ENCODE peak calls at places on chromosomes 3 and 15, in five cellular contexts. F, Z, L, W and U are unnamed samples.

GRCh38 chr3:183502782-183503181 is 52.7 kb downstream of the KLHL6 start:
- DNase-seq in Z (no peak), W (peak), F (peak), L (peak), U (no peak)

GRCh38 chr15:64695571-64695992 is 79.8 kb downstream of the RBPMS2 start:
- DNase-seq in L (no peak), Z (no peak), W (no peak), F (no peak), U (no peak)

GRCh38 chr3:126556637-126557414 is 1.9 kb downstream of the C3orf22 start:
- DNase-seq in Z (peak), L (peak), W (no peak), F (no peak), U (no peak)

GRCh38 chr3:50450135-50450911 is 53.1 kb downstream of the CACNA2D2 start:
- DNase-seq in L (peak), F (no peak), Z (peak), W (no peak), U (no peak)

GRCh38 chr3:55549172-55549571 is 62.1 kb upstream of the WNT5A start:
- DNase-seq in F (peak), W (no peak), L (no peak), Z (no peak), U (no peak)

GRCh38 chr3:71104090-71104489 is 479.4 kb downstream of the FOXP1 start:
- DNase-seq in L (no peak), Z (no peak), F (no peak), W (peak), U (no peak)

GRCh38 chr3:149898771-149899170 is 71.9 kb downstream of the PFN2 start:
- DNase-seq in Z (no peak), L (peak), W (no peak), F (no peak), U (no peak)

GRCh38 chr15:89130194-89130593 is 41.9 kb downstream of the ABHD2 start:
- DNase-seq in Z (no peak), F (no peak), L (no peak), W (no peak), U (no peak)

GRCh38 chr3:183385698-183386590 is 42.5 kb downstream of the MCF2L2 start:
- DNase-seq in W (peak), F (peak), L (peak), Z (no peak), U (peak)

GRCh38 chr15:72495007-72495406 is 20.9 kb downstream of the ARIH1 start:
- DNase-seq in L (no peak), F (no peak), W (no peak), Z (no peak), U (no peak)

GRCh38 chr15:30990451-30991300 is 752 bp downstream of the MTMR10 start:
- DNase-seq in Z (no peak), L (peak), W (no peak), F (peak), U (peak)

GRCh38 chr3:180594631-180595348 is 7.2 kb upstream of the TTC14 start:
- DNase-seq in W (peak), L (no peak), F (peak), Z (no peak), U (peak)

GRCh38 chr3:51955893-51956770 is 951 bp downstream of the GPR62 start:
- DNase-seq in W (no peak), Z (no peak), F (peak), L (peak), U (peak)

GRCh38 chr15:68603951-68604350 is 25.2 kb downstream of the CORO2B start:
- DNase-seq in F (peak), L (no peak), Z (no peak), W (no peak), U (no peak)

GRCh38 chr15:40754574-40754882 is 526 bp downstream of the RMDN3 start:
- DNase-seq in L (no peak), W (no peak), Z (peak), F (no peak), U (no peak)

GRCh38 chr3:4493931-4494806 is 1.0 kb downstream of the ITPR1 start:
- DNase-seq in L (peak), Z (no peak), W (peak), F (peak), U (peak)

GRCh38 chr15:41096178-41096577 is 19.9 kb downstream of the INO80 start:
- DNase-seq in L (no peak), W (no peak), Z (no peak), F (no peak), U (no peak)

GRCh38 chr3:106860182-106860581 is 517.1 kb upstream of the CCDC54 start:
- DNase-seq in Z (no peak), L (no peak), W (no peak), F (no peak), U (peak)

GRCh38 chr15:91660174-91660649 is 193.3 kb upstream of the SLCO3A1 start:
- DNase-seq in L (no peak), W (peak), Z (no peak), F (no peak), U (no peak)

GRCh38 chr15:28930011-28930410 is 44.2 kb downstream of the APBA2 start:
- DNase-seq in Z (no peak), F (no peak), L (no peak), W (no peak), U (no peak)

GRCh38 chr3:16511561-16512434 is 1.7 kb downstream of the RFTN1 start:
- DNase-seq in L (peak), W (no peak), F (no peak), Z (no peak), U (no peak)

GRCh38 chr15:57384024-57384423 is 7.7 kb downstream of the CGNL1 start:
- DNase-seq in L (no peak), Z (no peak), W (no peak), F (no peak), U (no peak)

GRCh38 chr3:146747928-146748327 is 142.8 kb upstream of the PLSCR5 start:
- DNase-seq in F (peak), W (peak), Z (no peak), L (no peak), U (no peak)

GRCh38 chr3:73086071-73086494 is 24.6 kb downstream of the EBLN2 start:
- DNase-seq in L (peak), F (peak), Z (no peak), W (peak), U (peak)

GRCh38 chr15:78984041-78984440 is 39.2 kb upstream of the CTSH start:
- DNase-seq in Z (no peak), W (no peak), L (no peak), F (no peak), U (no peak)

GRCh38 chr3:194395767-194396527 is 3.1 kb downstream of the GP5 start:
- DNase-seq in L (peak), F (no peak), W (no peak), Z (peak), U (no peak)

GRCh38 chr3:67653425-67654098 is 850 bp downstream of the SUCLG2 start:
- DNase-seq in Z (no peak), F (peak), L (no peak), W (no peak), U (no peak)

GRCh38 chr15:57541805-57542504 is 49.7 kb upstream of the MYZAP start:
- DNase-seq in F (peak), L (peak), Z (no peak), W (peak), U (peak)

GRCh38 chr3:468172-468571 is 271.6 kb downstream of the CHL1 start:
- DNase-seq in F (peak), L (no peak), W (peak), Z (no peak), U (no peak)

GRCh38 chr15:65146438-65146837 is 12.8 kb upstream of the PDCD7 start:
- DNase-seq in F (no peak), W (no peak), L (no peak), Z (no peak), U (no peak)

GRCh38 chr3:194109192-194109863 is 26.6 kb upstream of the HES1 start:
- DNase-seq in F (no peak), Z (no peak), W (no peak), L (no peak), U (no peak)

GRCh38 chr3:12177131-12177530 is 18.4 kb upstream of the TIMP4 start:
- DNase-seq in L (no peak), W (no peak), Z (no peak), F (no peak), U (no peak)

GRCh38 chr3:46162975-46163550 is 45.0 kb downstream of the CCR1 start:
- DNase-seq in Z (no peak), L (no peak), F (no peak), W (no peak), U (peak)

GRCh38 chr3:142964150-142964498 is 650 bp upstream of the PAQR9 start:
- DNase-seq in W (no peak), Z (no peak), L (no peak), F (no peak), U (no peak)

GRCh38 chr3:169722715-169723114 is 42.1 kb downstream of the TERC start:
- DNase-seq in F (no peak), W (no peak), L (no peak), Z (no peak), U (no peak)

GRCh38 chr15:93477721-93478120 is 388.7 kb upstream of the RGMA start:
- DNase-seq in L (no peak), F (no peak), Z (no peak), W (no peak), U (no peak)

GRCh38 chr15:93477188-93477587 is 388.2 kb upstream of the RGMA start:
- DNase-seq in W (no peak), L (no peak), F (no peak), Z (no peak), U (no peak)

GRCh38 chr15:93478922-93479321 is 389.9 kb upstream of the RGMA start:
- DNase-seq in Z (no peak), F (no peak), L (no peak), W (no peak), U (no peak)

GRCh38 chr15:93474728-93475127 is 385.7 kb upstream of the RGMA start:
- DNase-seq in W (no peak), F (no peak), L (no peak), Z (no peak), U (no peak)

GRCh38 chr15:93476491-93477176 is 387.6 kb upstream of the RGMA start:
- DNase-seq in Z (no peak), F (no peak), W (no peak), L (no peak), U (no peak)
- H3K27ac ChIP-seq in Z (no peak), F (no peak), W (no peak), L (no peak), U (no peak)

DNA sequence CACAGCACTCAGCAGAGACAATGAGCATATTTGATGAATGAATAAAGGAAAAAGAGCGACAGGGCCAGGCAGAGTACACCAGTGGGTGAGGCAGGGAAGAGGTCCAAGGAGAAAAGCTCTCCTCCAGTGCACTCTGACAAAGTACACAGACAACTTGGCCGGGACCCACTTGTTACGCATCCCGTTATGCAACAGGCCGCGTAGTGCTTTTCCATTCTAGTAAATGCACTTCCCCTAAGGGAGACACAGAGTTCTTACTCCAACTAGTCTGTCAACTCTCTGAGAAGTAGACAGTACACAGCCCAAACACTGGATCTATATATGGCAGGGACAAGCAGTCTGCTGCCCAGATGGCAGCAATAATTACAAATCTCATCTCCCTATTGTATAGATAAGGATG is 18.5 kb downstream of the LARP6 start:
- DNase-seq in F (no peak), Z (no peak), W (no peak), L (peak), U (no peak)
- TF ChIP-seq CTCF in F (no peak), Z (no peak), W (no peak), L (no peak), U (no peak)

GRCh38 chr15:44034933-44035624 is 160.0 kb downstream of the FRMD5 start:
- DNase-seq in Z (no peak), W (no peak), L (no peak), F (no peak), U (peak)
- H3K27ac ChIP-seq in Z (no peak), W (no peak), L (no peak), F (no peak), U (no peak)

GRCh38 chr3:156751461-156752025 is 74.6 kb upstream of the LEKR1 start:
- DNase-seq in F (peak), W (no peak), L (peak), Z (no peak), U (peak)
- TF ChIP-seq CTCF in F (peak), W (no peak), L (no peak), Z (no peak), U (no peak)

DNA sequence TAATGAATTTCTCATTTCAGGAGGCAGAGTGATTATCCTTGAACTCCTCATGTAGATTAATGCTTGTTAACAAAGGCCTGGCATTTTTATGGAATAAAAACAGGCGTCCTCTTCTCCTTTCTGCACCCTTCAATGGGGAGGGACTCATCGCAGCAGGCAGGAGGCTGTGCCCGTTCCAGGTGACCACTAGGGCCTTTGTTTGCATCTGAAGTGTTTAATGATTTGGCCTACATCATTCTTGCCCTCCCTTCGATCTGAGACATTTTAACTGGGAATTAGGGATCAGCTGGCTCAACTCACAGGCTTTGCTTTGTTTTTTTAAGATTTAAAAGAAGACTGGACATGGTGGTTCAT is 177.9 kb downstream of the ATP10A start:
- DNase-seq in W (no peak), Z (no peak), F (no peak), L (no peak), U (no peak)
- H3K27ac ChIP-seq in W (no peak), Z (no peak), F (no peak), L (no peak), U (no peak)

GRCh38 chr3:14925729-14926591 is 21.4 kb upstream of the NR2C2 start:
- DNase-seq in F (peak), Z (peak), W (peak), L (no peak), U (peak)
- TF ChIP-seq CTCF in F (peak), Z (peak), W (peak), L (peak), U (peak)

GRCh38 chr3:74693696-74694393 is 79.4 kb upstream of the CNTN3 start:
- DNase-seq in W (no peak), Z (no peak), F (no peak), L (no peak), U (no peak)
- H3K27ac ChIP-seq in W (no peak), Z (no peak), F (no peak), L (no peak), U (no peak)

GRCh38 chr3:43894176-43895049 is 203.7 kb downstream of the ABHD5 start:
- DNase-seq in F (peak), L (peak), W (peak), Z (peak), U (peak)
- TF ChIP-seq CTCF in F (peak), L (no peak), W (no peak), Z (no peak), U (no peak)

DNA sequence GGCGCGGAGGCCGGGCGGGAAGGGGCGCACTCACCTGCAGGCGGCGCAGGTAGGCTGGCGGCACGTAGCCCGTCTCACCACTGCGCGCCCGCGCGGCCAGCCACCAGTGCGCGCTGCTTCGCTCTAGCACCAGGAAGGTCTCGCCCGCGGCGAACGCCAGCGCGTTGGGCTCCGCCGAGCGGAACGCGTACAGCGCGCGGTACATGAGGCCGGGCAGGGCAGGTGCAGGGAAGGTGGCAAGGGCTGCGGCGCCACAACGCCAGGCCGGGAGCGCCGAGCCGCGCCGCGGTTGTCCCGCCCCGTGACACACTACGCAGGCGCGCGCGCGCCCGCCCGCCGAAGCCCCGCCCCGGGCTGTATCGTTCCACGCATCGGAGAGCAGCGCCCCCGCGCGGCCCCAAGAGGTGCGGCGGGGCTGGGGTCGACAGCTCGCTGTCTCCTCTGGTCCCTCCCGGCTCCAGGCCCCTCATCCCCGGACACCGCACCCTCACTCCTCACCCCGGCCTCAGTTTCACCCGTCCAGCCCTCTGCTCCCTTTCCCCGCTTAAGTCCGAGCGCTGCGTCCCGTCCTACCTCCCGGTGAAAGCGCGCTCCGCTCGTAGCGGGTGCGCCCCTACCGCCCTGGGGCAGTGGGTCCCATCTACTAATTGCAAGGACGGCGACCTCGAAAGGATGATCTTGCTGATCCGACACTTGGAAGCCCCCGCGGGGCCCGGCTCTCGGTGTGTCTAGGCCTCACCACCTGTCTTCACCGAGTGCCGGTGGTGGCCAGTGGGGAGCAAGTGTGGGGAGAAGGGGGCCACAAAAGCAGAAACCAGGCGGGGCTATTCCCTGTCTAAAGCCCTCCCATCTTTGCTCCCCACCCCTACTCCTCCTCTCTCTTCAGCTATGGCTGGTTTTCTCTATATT is at the start of gene NCKIPSD:
- DNase-seq in F (peak), Z (peak), W (peak), L (peak), U (peak)
- H3K27ac ChIP-seq in F (peak), Z (peak), W (peak), L (peak), U (peak)